ENCODE peak calls at places on chromosomes 11 and 22, in nine cellular contexts. H, F, T, G, A, D, P, Q and V are unnamed samples.

GRCh38 chr22:22359465-22359864 is 114.9 kb downstream of the VPREB1 start:
- DNase-seq in H (no peak), Q (no peak), P (no peak), G (no peak), T (no peak), D (no peak), F (no peak), A (no peak), V (no peak)

GRCh38 chr22:27420817-27421361 is 380.7 kb downstream of the MN1 start:
- DNase-seq in T (no peak), Q (peak; percentile 26), P (peak; percentile 91), D (peak; percentile 89), G (no peak), F (peak; percentile 62), H (peak; percentile 34), A (peak; percentile 88), V (no peak)

GRCh38 chr11:62680825-62681240 is 2.0 kb upstream of the UBXN1 start:
- DNase-seq in H (peak; percentile 64), D (peak; percentile 84), P (peak; percentile 56), F (no peak), A (peak; percentile 84), G (peak; percentile 73), T (no peak), Q (peak; percentile 64), V (peak; percentile 62)

GRCh38 chr11:45649544-45650165 is 15.8 kb downstream of the CHST1 start:
- DNase-seq in A (no peak), T (no peak), P (no peak), Q (no peak), H (no peak), G (peak; percentile 6), F (no peak), D (no peak), V (peak; percentile 53)

GRCh38 chr11:72591785-72592490 is 82.3 kb downstream of the PDE2A start:
- DNase-seq in P (no peak), D (no peak), T (no peak), A (no peak), F (no peak), G (no peak), Q (no peak), H (no peak), V (no peak)

GRCh38 chr11:1767399-1768140 is 3.8 kb upstream of the CTSD start:
- DNase-seq in G (no peak), T (no peak), P (peak; percentile 17), F (no peak), Q (no peak), A (no peak), H (no peak), D (no peak), V (peak; percentile 32)

GRCh38 chr11:36037031-36037430 is 93.2 kb downstream of the LDLRAD3 start:
- DNase-seq in F (no peak), T (no peak), D (peak; percentile 57), P (no peak), A (no peak), H (no peak), Q (peak; percentile 13), G (no peak), V (no peak)

GRCh38 chr22:20550851-20551744 is 43.7 kb downstream of the MED15 start:
- DNase-seq in F (no peak), G (peak; percentile 32), H (no peak), A (peak; percentile 69), T (peak; percentile 72), D (no peak), P (peak; percentile 55), Q (no peak), V (peak; percentile 63)

GRCh38 chr22:25775501-25775900 is 33.5 kb downstream of the MYO18B start:
- DNase-seq in Q (no peak), D (no peak), T (peak; percentile 64), P (no peak), H (no peak), G (no peak), F (no peak), A (no peak), V (peak; percentile 82)

GRCh38 chr11:45920531-45921477 is 1.7 kb upstream of the LARGE2 start:
- DNase-seq in F (no peak), D (no peak), T (no peak), H (no peak), G (no peak), P (no peak), A (no peak), Q (no peak), V (no peak)

GRCh38 chr11:47270331-47271271 is 668 bp downstream of the MADD start:
- DNase-seq in H (no peak), A (peak; percentile 41), F (no peak), G (peak; percentile 30), P (no peak), Q (no peak), D (peak; percentile 48), T (no peak), V (peak; percentile 91)

GRCh38 chr11:124799384-124800225 is 601 bp downstream of the MSANTD2 start:
- DNase-seq in G (peak; percentile 72), H (no peak), Q (peak; percentile 28), T (peak; percentile 48), D (peak; percentile 39), P (no peak), F (no peak), A (peak; percentile 11), V (peak; percentile 82)

GRCh38 chr11:26199341-26199740 is 132.6 kb upstream of the ANO3 start:
- DNase-seq in P (no peak), D (no peak), T (no peak), H (no peak), Q (no peak), F (no peak), A (peak; percentile 29), G (no peak), V (no peak)

GRCh38 chr11:85827768-85828639 is 17.1 kb upstream of the SYTL2 start:
- DNase-seq in P (no peak), G (no peak), T (no peak), Q (no peak), H (no peak), D (no peak), F (peak; percentile 52), A (peak; percentile 68), V (no peak)

GRCh38 chr11:122804796-122805195 is 33.5 kb upstream of the CRTAM start:
- DNase-seq in D (no peak), A (no peak), Q (no peak), P (no peak), G (no peak), H (no peak), F (no peak), T (no peak), V (no peak)

GRCh38 chr11:70111269-70112016 is 33.3 kb downstream of the ANO1 start:
- DNase-seq in D (peak; percentile 63), T (no peak), H (peak; percentile 75), F (no peak), P (no peak), G (no peak), A (no peak), Q (peak; percentile 17), V (no peak)

GRCh38 chr11:134669796-134670195 is 257.8 kb upstream of the B3GAT1 start:
- DNase-seq in D (no peak), F (no peak), H (no peak), T (no peak), G (no peak), Q (no peak), P (no peak), A (no peak), V (no peak)

GRCh38 chr22:47050601-47051051 is 288.2 kb downstream of the TBC1D22A start:
- DNase-seq in P (no peak), D (no peak), Q (no peak), G (no peak), A (no peak), T (no peak), F (no peak), H (no peak), V (no peak)

GRCh38 chr11:85685131-85685819 is 720 bp downstream of the CCDC89 start:
- DNase-seq in A (peak; percentile 30), G (no peak), Q (no peak), D (no peak), T (peak; percentile 32), P (no peak), H (no peak), F (no peak), V (peak; percentile 26)